ENCODE peak calls at places on chromosome 7, in ten cellular contexts. H, L, G, M, I, X, Q, J, N and T are unnamed samples.

GRCh38 chr7:80632074-80632473 is 6.4 kb upstream of the CD36 start:
- DNase-seq in I (no peak), L (no peak), N (no peak), M (no peak), J (no peak), G (no peak), X (no peak), Q (no peak), H (no peak), T (no peak)

GRCh38 chr7:50706469-50706937 is 76.2 kb downstream of the GRB10 start:
- DNase-seq in N (no peak), Q (no peak), X (no peak), H (no peak), I (no peak), L (no peak), M (no peak), G (no peak), J (no peak), T (no peak)

GRCh38 chr7:117401293-117402002 is 25.8 kb downstream of the ASZ1 start:
- DNase-seq in N (no peak), L (no peak), Q (no peak), X (no peak), I (no peak), G (no peak), H (no peak), J (no peak), M (no peak), T (no peak)

GRCh38 chr7:142811154-142811737 is 40.5 kb downstream of the PRSS2 start:
- DNase-seq in N (no peak), Q (no peak), L (no peak), J (no peak), H (peak), I (no peak), M (no peak), G (no peak), X (no peak), T (no peak)

GRCh38 chr7:40244226-40244625 is 109.4 kb downstream of the SUGCT start:
- DNase-seq in G (no peak), H (no peak), I (no peak), L (no peak), J (no peak), N (no peak), Q (no peak), X (no peak), M (no peak), T (no peak)

GRCh38 chr7:116628971-116629586 is 42.9 kb upstream of the MET start:
- DNase-seq in N (no peak), H (no peak), L (peak), I (peak), M (no peak), X (no peak), J (no peak), Q (no peak), G (peak), T (no peak)

GRCh38 chr7:19294629-19295028 is 149.4 kb upstream of the FERD3L start:
- DNase-seq in M (no peak), J (no peak), N (no peak), H (no peak), I (no peak), Q (no peak), X (no peak), G (no peak), L (no peak), T (no peak)

GRCh38 chr7:55415173-55415778 is 50.1 kb downstream of the LANCL2 start:
- DNase-seq in J (peak), G (peak), M (peak), N (peak), I (peak), X (peak), H (peak), Q (peak), L (peak), T (peak)

GRCh38 chr7:139807009-139807408 is 22.1 kb upstream of the TBXAS1 start:
- DNase-seq in J (no peak), I (no peak), G (no peak), H (no peak), M (no peak), Q (peak), N (no peak), X (no peak), L (no peak), T (no peak)

GRCh38 chr7:23299770-23300300 is 696 bp downstream of the MALSU1 start:
- DNase-seq in I (no peak), M (no peak), G (no peak), H (no peak), X (no peak), Q (no peak), N (no peak), L (no peak), J (no peak), T (no peak)

GRCh38 chr7:96314402-96315108 is 7.3 kb downstream of the SLC25A13 start:
- DNase-seq in N (no peak), J (no peak), L (no peak), G (no peak), Q (no peak), M (no peak), I (no peak), X (no peak), H (no peak), T (no peak)

GRCh38 chr7:28570113-28570969 is 158.0 kb downstream of the CREB5 start:
- DNase-seq in Q (no peak), G (no peak), N (no peak), X (no peak), M (no peak), I (no peak), L (no peak), J (no peak), H (no peak), T (peak)

GRCh38 chr7:44259547-44260457 is 59.0 kb downstream of the YKT6 start:
- DNase-seq in Q (peak), G (peak), X (no peak), M (peak), J (no peak), N (peak), L (no peak), I (no peak), H (no peak), T (no peak)

GRCh38 chr7:610531-611280 is 91.1 kb upstream of the PDGFA start:
- DNase-seq in G (no peak), X (no peak), Q (no peak), L (no peak), N (peak), M (peak), H (no peak), J (no peak), I (no peak), T (no peak)
- TF ChIP-seq POLR2A in G (no peak), X (no peak), Q (no peak), L (no peak), N (no peak), M (no peak), H (no peak), J (no peak), I (no peak), T (no peak)

DNA sequence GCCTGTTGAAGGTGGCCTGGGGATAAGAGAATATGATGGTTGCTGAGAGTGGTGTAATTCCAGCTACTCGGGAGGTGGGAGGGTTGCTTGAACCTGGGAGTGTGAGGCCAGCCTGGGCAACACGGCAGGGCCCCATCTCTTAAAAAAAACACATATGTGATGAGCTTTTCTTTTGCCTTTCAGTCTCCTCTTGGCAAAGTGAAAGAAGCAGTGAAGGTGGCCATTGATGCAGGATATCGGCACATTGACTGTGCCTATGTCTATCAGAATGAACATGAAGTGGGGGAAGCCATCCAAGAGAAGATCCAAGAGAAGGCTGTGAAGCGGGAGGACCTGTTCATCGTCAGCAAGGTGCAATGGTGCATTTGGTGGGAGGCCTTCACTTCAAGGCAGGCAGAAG is 3.1 kb downstream of the AKR1B10 start:
- DNase-seq in L (no peak), X (no peak), G (no peak), M (no peak), H (no peak), N (no peak), Q (no peak), J (no peak), I (no peak), T (no peak)
- TF ChIP-seq POLR2A in L (no peak), X (no peak), G (no peak), M (no peak), H (no peak), N (no peak), Q (no peak), J (no peak), I (no peak), T (no peak)

GRCh38 chr7:76325092-76325491 is 22.6 kb downstream of the HSPB1 start:
- DNase-seq in X (no peak), Q (no peak), I (no peak), L (no peak), J (no peak), H (no peak), N (no peak), M (no peak), G (no peak), T (no peak)
- TF ChIP-seq POLR2A in X (no peak), Q (no peak), I (no peak), L (no peak), J (no peak), H (no peak), N (no peak), M (no peak), G (no peak), T (no peak)

DNA sequence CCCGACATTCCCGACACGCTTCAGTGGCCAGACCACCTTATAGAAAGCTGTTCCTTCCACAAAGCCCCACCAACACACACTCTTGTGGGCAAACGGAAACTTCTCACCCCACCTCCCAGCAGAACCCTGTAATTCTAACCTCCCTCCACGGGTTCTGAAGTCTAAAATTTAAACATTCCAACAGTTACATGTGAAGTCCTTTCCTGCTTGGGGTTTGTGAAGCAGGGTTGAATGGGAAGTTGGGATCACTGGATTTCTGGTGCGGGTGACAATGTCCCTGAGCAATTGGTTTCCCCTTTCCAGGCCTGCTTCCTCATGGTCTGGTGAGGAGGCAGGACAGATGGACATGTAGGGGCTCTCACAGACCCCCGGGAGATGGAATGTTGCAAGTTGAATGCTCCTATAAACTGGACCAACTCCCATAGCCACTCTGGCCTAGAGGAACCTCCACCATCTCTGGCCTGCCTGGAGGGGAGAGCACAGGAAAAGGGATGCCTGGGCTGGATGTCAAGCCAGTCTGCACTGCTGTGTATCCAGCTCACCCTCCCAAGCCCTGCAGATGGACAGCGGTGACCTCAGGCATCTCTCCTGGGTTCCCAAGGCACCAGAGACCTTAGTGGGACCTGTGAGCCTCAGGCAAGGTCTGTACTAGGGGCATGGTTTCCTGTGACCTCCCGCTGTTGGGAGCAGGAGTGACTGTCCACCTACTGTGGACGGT is 11.3 kb downstream of the PDAP1 start:
- DNase-seq in L (no peak), J (no peak), X (no peak), Q (no peak), I (no peak), N (no peak), H (no peak), M (no peak), G (no peak), T (no peak)
- TF ChIP-seq POLR2A in L (no peak), J (peak), X (no peak), Q (no peak), I (no peak), N (no peak), H (no peak), M (no peak), G (no peak), T (peak)

DNA sequence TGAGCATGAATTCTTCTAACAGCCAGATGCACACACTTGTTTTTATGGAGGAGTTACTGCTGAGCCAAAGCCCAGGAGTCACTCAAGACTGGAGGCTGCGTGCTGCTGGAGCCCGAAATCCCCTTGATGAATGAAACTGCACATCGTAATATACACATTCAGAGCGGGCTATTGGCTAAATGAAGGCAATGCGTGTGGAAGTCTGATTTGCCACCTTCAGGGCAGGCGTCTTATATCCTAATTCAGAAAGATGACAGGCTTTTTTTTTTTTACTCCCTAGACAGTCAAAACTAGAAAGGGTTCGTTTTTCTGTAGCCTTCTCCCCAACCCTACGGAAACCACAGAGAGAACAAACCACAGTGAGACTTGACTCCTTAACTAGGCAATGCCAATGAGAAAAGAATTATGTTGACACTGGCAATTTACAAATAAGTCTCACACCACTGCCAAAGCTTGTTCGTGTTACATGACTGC is 227.2 kb upstream of the KLF14 start:
- DNase-seq in L (no peak), I (no peak), X (no peak), G (peak), H (peak), M (no peak), N (no peak), J (no peak), Q (no peak), T (peak)
- TF ChIP-seq POLR2A in L (no peak), I (no peak), X (no peak), G (no peak), H (peak), M (no peak), N (no peak), J (no peak), Q (no peak), T (peak)

GRCh38 chr7:135977020-135977741 is at the start of gene MTPN:
- DNase-seq in M (peak), H (peak), G (peak), I (peak), L (peak), J (peak), Q (peak), N (peak), X (peak), T (peak)
- TF ChIP-seq POLR2A in M (peak), H (peak), G (peak), I (no peak), L (peak), J (peak), Q (no peak), N (peak), X (no peak), T (no peak)

GRCh38 chr7:128391805-128392204 is 18.0 kb downstream of the IMPDH1 start:
- DNase-seq in M (no peak), I (no peak), G (no peak), H (no peak), X (no peak), Q (no peak), N (no peak), J (no peak), L (no peak), T (no peak)
- TF ChIP-seq POLR2A in M (no peak), I (no peak), G (no peak), H (no peak), X (no peak), Q (no peak), N (no peak), J (no peak), L (no peak), T (no peak)

GRCh38 chr7:93921607-93922446 is at the start of gene GNG11:
- DNase-seq in X (peak), G (peak), N (peak), J (peak), L (peak), M (peak), Q (peak), H (no peak), I (peak), T (peak)
- TF ChIP-seq POLR2A in X (peak), G (no peak), N (no peak), J (peak), L (peak), M (no peak), Q (no peak), H (no peak), I (no peak), T (no peak)

DNA sequence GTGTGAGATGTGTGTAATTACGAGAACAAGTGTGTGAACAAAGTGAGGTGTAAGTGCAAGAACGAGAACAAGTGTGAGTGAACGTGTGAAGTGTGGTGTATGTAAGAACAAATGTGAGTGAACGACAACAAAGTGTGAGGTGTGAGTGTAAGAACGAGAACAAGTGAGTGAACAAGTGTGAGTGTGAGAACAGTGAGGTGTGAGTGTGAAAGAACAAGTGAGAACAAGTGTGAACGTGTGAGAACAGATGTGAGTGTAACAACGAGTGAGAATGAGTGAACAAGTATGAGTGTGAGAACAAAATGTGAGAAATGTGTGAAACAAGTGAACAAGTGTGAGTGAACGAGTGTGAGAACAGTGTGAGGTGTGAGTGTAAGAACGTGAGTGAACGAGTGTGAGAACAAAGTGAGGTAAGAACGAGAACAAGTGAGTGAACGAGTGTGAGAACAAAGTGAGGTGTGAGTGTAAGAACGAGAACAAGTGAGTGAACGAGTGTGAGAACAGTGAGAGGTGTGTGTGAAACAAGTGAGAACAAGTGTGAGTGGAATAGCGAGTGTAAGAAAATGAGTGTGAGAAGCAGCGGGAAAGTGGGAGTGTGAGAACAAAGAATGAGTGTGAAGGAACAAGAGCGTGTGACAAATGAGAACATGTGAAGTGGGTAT is 47.2 kb downstream of the ESYT2 start:
- DNase-seq in L (no peak), Q (no peak), G (no peak), M (no peak), H (no peak), I (no peak), J (peak), X (no peak), N (no peak), T (no peak)
- TF ChIP-seq POLR2A in L (no peak), Q (no peak), G (no peak), M (no peak), H (no peak), I (no peak), J (no peak), X (no peak), N (no peak), T (no peak)

GRCh38 chr7:94669773-94670495 is 14.0 kb upstream of the SGCE start:
- DNase-seq in Q (no peak), N (no peak), M (no peak), X (no peak), H (no peak), J (no peak), G (no peak), I (no peak), L (no peak), T (no peak)
- TF ChIP-seq POLR2A in Q (no peak), N (no peak), M (no peak), X (no peak), H (no peak), J (no peak), G (no peak), I (no peak), L (no peak), T (no peak)